ENCODE peak calls at places on chromosome 20, in six cellular contexts. X, A, J, E, B and O are unnamed samples.

GRCh38 chr20:44743080-44743701 is 2.5 kb upstream of the KCNK15 start:
- DNase-seq in X (no peak), A (no peak), J (no peak), E (no peak), B (no peak), O (no peak)

GRCh38 chr20:49132995-49133451 is 55.1 kb downstream of the STAU1 start:
- DNase-seq in X (peak; percentile 74), A (peak; percentile 42), J (peak; percentile 46), E (peak; percentile 73), B (peak; percentile 57), O (peak; percentile 13)

GRCh38 chr20:38162149-38162548 is 2.9 kb downstream of the TGM2 start:
- DNase-seq in X (no peak), A (no peak), J (no peak), E (no peak), B (no peak), O (no peak)

GRCh38 chr20:63142933-63143332 is 73.0 kb downstream of the YTHDF1 start:
- DNase-seq in X (no peak), A (no peak), J (no peak), E (no peak), B (no peak), O (no peak)

GRCh38 chr20:44900231-44900854 is 9.5 kb upstream of the PABPC1L start:
- DNase-seq in X (no peak), A (no peak), J (no peak), E (no peak), B (no peak), O (no peak)

GRCh38 chr20:59159822-59160740 is 3.5 kb upstream of the ZNF831 start:
- DNase-seq in X (no peak), A (no peak), J (no peak), E (no peak), B (peak; percentile 24), O (no peak)

GRCh38 chr20:11204926-11205768 is 531.3 kb upstream of the JAG1 start:
- DNase-seq in X (peak; percentile 86), A (peak; percentile 54), J (no peak), E (peak; percentile 89), B (peak; percentile 89), O (peak; percentile 51)

GRCh38 chr20:37379967-37380828 is 34.3 kb downstream of the SRC start:
- DNase-seq in X (no peak), A (no peak), J (peak; percentile 43), E (peak; percentile 96), B (peak; percentile 51), O (no peak)

GRCh38 chr20:34426026-34426425 is 63.0 kb downstream of the ITCH start:
- DNase-seq in X (no peak), A (no peak), J (no peak), E (no peak), B (no peak), O (no peak)

GRCh38 chr20:40525356-40525755 is 163.7 kb downstream of the MAFB start:
- DNase-seq in X (no peak), A (no peak), J (no peak), E (no peak), B (no peak), O (no peak)

GRCh38 chr20:38092260-38092857 is 58.8 kb downstream of the RPRD1B start:
- DNase-seq in X (no peak), A (no peak), J (no peak), E (no peak), B (no peak), O (no peak)

GRCh38 chr20:4074877-4075455 is 59.6 kb upstream of the RNF24 start:
- DNase-seq in X (no peak), A (no peak), J (no peak), E (no peak), B (no peak), O (no peak)

GRCh38 chr20:61868466-61869090 is 197.1 kb downstream of the TAF4 start:
- DNase-seq in X (no peak), A (no peak), J (no peak), E (no peak), B (no peak), O (no peak)

GRCh38 chr20:24619212-24619611 is 149.8 kb downstream of the SYNDIG1 start:
- DNase-seq in X (no peak), A (no peak), J (no peak), E (no peak), B (no peak), O (no peak)

GRCh38 chr20:58135441-58136170 is 92.8 kb downstream of the ANKRD60 start:
- DNase-seq in X (no peak), A (no peak), J (peak; percentile 44), E (no peak), B (peak; percentile 63), O (no peak)

GRCh38 chr20:38098952-38099351 is 65.4 kb downstream of the RPRD1B start:
- DNase-seq in X (no peak), A (no peak), J (no peak), E (no peak), B (no peak), O (no peak)

GRCh38 chr20:59634435-59635005 is 30.2 kb downstream of the PHACTR3 start:
- DNase-seq in X (no peak), A (no peak), J (no peak), E (no peak), B (no peak), O (no peak)

GRCh38 chr20:18252597-18253451 is 35.5 kb upstream of the ZNF133 start:
- DNase-seq in X (no peak), A (peak; percentile 11), J (no peak), E (peak; percentile 81), B (no peak), O (no peak)

GRCh38 chr20:57847104-57847503 is 137.3 kb upstream of the PMEPA1 start:
- DNase-seq in X (no peak), A (no peak), J (no peak), E (no peak), B (peak; percentile 34), O (no peak)

DNA sequence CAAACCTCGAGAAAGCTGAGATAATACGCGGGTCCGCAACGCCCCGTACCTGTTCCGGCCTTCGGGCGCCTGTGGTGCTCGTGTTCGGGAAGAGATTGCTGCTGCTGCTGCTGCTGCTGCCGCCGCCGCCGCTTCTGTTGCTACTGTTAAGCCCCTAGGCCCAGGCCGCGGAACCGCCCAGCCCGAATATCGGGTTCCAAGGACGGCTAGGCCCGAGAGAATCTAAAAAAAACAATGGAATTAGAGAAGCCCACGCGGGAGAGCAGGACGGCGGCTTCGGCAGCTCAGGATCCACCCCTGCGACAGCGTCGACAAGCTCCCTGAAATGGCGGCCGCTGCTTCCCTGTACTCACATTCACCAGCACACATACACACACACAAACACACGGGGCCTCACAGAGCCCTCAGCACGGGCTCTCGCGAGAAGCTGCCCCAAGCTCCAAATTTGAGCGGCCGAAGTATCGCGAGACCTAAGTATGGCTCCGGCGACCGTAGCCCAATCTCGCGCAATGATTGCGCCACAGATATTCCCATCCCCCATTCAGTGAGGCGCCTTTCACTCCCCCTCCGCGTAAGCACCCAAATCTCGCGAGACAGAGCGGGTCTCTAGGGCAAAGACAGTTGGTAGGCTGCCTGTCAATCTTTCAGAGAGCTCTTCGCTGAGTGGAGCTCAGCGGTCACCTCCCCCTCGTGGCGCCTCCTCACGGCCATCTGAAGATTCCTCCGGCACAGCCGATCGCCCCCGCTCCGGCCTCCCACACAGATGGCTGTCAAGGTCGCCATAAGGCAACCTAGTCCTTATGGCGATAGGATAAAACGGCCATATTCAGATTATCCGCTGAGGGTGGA is at the start of gene RBM39:
- DNase-seq in X (peak; percentile 100), A (peak; percentile 100), J (peak; percentile 99), E (peak; percentile 100), B (peak; percentile 100), O (peak; percentile 98)
- TF ChIP-seq CTCF in X (peak; percentile 52), A (peak; percentile 42), J (peak; percentile 60), E (no peak), B (peak; percentile 63), O (no peak)

DNA sequence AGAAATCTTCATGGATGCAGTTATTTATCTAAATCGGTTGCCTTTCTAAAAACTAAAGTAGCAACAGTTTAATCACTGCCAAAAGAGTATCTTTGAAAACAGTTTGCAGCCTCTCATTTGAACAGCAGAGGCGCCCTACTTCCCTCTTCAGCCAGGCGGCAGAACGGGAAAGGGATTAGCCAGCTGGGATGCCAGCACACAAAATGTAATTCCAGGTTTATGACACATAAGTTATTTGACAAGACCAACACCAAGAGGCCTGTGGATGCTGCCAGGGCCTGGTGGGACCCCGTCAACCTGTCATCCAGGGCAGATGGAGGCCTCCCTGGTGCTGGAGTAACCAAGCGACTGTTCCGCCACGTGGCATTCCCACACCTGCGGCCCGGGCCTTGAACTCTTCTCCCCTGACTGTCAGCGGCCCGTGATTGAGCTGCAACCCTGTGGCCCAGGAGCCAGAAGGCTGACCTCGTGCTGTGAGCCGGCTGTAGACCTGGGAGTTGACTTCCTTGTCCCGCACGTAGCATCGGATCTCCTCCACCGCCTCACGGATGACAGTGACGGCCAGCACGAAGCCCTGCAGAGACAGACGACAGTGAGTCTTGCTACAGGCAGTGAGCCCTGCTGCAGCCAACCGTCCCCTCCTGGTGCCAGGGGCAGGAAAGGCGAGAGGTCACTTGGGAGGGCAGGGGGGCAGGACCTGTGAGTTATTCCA is 55.5 kb downstream of the ATP9A start:
- DNase-seq in X (peak; percentile 67), A (peak; percentile 54), J (no peak), E (peak; percentile 66), B (peak; percentile 82), O (peak; percentile 64)
- TF ChIP-seq CTCF in X (peak; percentile 73), A (peak; percentile 94), J (no peak), E (peak; percentile 50), B (peak; percentile 82), O (peak; percentile 57)

GRCh38 chr20:50663095-50663821 is 28.1 kb downstream of the RIPOR3 start:
- DNase-seq in X (no peak), A (no peak), J (no peak), E (peak; percentile 79), B (peak; percentile 73), O (no peak)
- TF ChIP-seq CTCF in X (no peak), A (peak; percentile 42), J (no peak), E (peak; percentile 65), B (peak; percentile 75), O (no peak)

GRCh38 chr20:50222568-50223320 is 32.1 kb downstream of the CEBPB start:
- DNase-seq in X (no peak), A (no peak), J (no peak), E (no peak), B (no peak), O (no peak)

GRCh38 chr20:50223321-50223995 is 32.8 kb downstream of the CEBPB start:
- DNase-seq in X (no peak), A (no peak), J (no peak), E (no peak), B (peak; percentile 41), O (no peak)

GRCh38 chr20:50224052-50224451 is 33.4 kb downstream of the CEBPB start:
- DNase-seq in X (no peak), A (no peak), J (no peak), E (no peak), B (no peak), O (no peak)

GRCh38 chr20:50226093-50226974 is 35.7 kb downstream of the CEBPB start:
- DNase-seq in X (no peak), A (peak; percentile 69), J (peak; percentile 84), E (no peak), B (peak; percentile 35), O (no peak)

DNA sequence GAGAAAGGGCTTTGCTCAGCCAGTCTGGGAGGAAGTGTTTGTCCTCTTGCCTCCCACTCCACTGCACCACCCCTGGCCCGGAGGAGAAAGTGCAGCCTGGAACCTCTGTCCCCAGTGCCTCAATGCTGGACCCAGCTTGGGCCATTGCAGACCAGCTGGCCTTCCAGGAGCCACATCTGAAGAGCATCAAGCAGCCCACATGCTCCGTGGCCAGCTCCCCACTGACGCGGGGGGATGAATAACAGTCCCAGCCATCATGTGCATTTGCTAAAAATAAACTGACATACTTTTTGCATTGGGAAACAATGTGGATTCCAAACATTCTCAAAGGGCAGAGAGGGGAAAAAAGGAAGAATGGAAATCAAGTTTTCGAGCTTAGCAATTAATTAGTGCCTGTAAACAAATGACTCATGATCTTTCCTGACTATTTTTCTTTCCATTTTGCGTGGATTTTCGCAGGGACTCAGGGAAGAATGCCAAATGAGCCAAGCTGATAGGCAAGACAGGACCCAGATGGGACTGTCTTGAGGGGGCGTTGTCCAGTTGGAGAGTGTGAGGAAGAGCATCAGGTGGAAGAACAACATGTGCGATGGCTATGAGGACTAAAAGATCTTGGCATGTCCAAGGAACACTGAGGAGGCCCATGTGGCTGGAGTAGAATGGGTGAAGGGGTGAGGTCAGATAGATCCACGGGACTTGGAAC is 34.1 kb downstream of the CEBPB start:
- DNase-seq in X (no peak), A (peak; percentile 86), J (peak; percentile 86), E (no peak), B (peak; percentile 69), O (no peak)
- TF ChIP-seq CTCF in X (no peak), A (peak; percentile 47), J (peak; percentile 39), E (no peak), B (peak; percentile 49), O (no peak)